ENCODE peak calls at places on chromosomes 2 and 18, in nine cellular contexts. V is EL; W is naive thymus-derived CD4-positive, alpha-beta T cell; Q is SW480; B is HuH-7.5; Y is HTR-8/SVneo; U is HEK293T; T is right cardiac atrium; P is dermis blood vessel endothelial cell. D is an unnamed sample.

GRCh38 chr2:84619784-84620371 is 103.6 kb downstream of the DNAH6 start:
- DNase-seq in V (no peak), W (no peak), Q (no peak), B (no peak), Y (no peak), U (no peak), T (no peak), P (no peak), D (no peak)

GRCh38 chr2:233952335-233952734 is 35.2 kb downstream of the TRPM8 start:
- DNase-seq in V (no peak), W (no peak), Q (no peak), B (no peak), Y (no peak), U (no peak), T (no peak), P (no peak), D (no peak)

GRCh38 chr2:5482929-5483331 is 209.3 kb upstream of the SOX11 start:
- DNase-seq in V (no peak), W (no peak), Q (no peak), B (no peak), Y (no peak), U (no peak), T (no peak), P (no peak), D (no peak)

GRCh38 chr18:46452820-46453219 is 204.2 kb downstream of the LOXHD1 start:
- DNase-seq in V (peak), W (no peak), Q (no peak), B (no peak), Y (no peak), U (no peak), T (no peak), P (no peak), D (no peak)

GRCh38 chr18:74476154-74476553 is 19.0 kb upstream of the DIPK1C start:
- DNase-seq in V (no peak), W (no peak), Q (no peak), B (peak), Y (no peak), U (peak), T (no peak), P (peak), D (peak)

GRCh38 chr18:60965856-60966255 is 367.4 kb upstream of the CDH20 start:
- DNase-seq in V (no peak), W (no peak), Q (no peak), B (no peak), Y (no peak), U (no peak), T (no peak), P (peak), D (no peak)

GRCh38 chr2:120343433-120344105 is 2.4 kb upstream of the INHBB start:
- DNase-seq in V (peak), W (peak), Q (peak), B (peak), Y (peak), U (peak), T (peak), P (peak), D (peak)

GRCh38 chr2:175536059-175536458 is 354.5 kb upstream of the ATP5MC3 start:
- DNase-seq in V (no peak), W (no peak), Q (no peak), B (no peak), Y (no peak), U (no peak), T (no peak), P (no peak), D (no peak)

GRCh38 chr18:22800551-22800951 is 132.6 kb upstream of the RBBP8 start:
- DNase-seq in V (no peak), W (no peak), Q (no peak), B (no peak), Y (no peak), U (no peak), T (peak), P (no peak), D (no peak)